ENCODE peak calls at places on chromosomes 16 and 17, in four cellular contexts. W is body of pancreas, D is A549, C is sigmoid colon. M is an unnamed sample.
A peak's percentile ranks its signal among the peaks of the same experiment; 100 is the strongest.

GRCh38 chr16:85372627-85373372 is 240.3 kb upstream of the GSE1 start:
- DNase-seq in W (no peak), D (no peak), C (peak; percentile 83), M (peak; percentile 50)

GRCh38 chr17:74592087-74592990 is at the start of gene CD300LD:
- DNase-seq in W (no peak), D (no peak), C (no peak), M (no peak)

GRCh38 chr17:8393470-8394231 is 4.0 kb downstream of the RNF222 start:
- DNase-seq in W (no peak), D (no peak), C (no peak), M (peak; percentile 47)

GRCh38 chr17:69592692-69593350 is 178.3 kb downstream of the MAP2K6 start:
- DNase-seq in W (no peak), D (no peak), C (no peak), M (no peak)

GRCh38 chr17:47289302-47289701 is 34.5 kb upstream of the EFCAB13 start:
- DNase-seq in W (no peak), D (no peak), C (no peak), M (no peak)

GRCh38 chr16:24577167-24577566 is 37.8 kb downstream of the RBBP6 start:
- DNase-seq in W (no peak), D (no peak), C (no peak), M (no peak)

GRCh38 chr17:14427914-14428639 is 127.2 kb downstream of the HS3ST3B1 start:
- DNase-seq in W (no peak), D (no peak), C (no peak), M (no peak)

GRCh38 chr16:13046422-13046821 is 145.0 kb downstream of the SHISA9 start:
- DNase-seq in W (no peak), D (no peak), C (no peak), M (no peak)

GRCh38 chr16:19068237-19068815 is 912 bp downstream of the COQ7 start:
- DNase-seq in W (no peak), D (no peak), C (no peak), M (no peak)
- H3K27ac ChIP-seq in W (peak overlapping the region; percentile 100), D (peak overlapping the region; percentile 95), C (peak overlapping the region; percentile 99), M (peak overlapping the region; percentile 99)

DNA sequence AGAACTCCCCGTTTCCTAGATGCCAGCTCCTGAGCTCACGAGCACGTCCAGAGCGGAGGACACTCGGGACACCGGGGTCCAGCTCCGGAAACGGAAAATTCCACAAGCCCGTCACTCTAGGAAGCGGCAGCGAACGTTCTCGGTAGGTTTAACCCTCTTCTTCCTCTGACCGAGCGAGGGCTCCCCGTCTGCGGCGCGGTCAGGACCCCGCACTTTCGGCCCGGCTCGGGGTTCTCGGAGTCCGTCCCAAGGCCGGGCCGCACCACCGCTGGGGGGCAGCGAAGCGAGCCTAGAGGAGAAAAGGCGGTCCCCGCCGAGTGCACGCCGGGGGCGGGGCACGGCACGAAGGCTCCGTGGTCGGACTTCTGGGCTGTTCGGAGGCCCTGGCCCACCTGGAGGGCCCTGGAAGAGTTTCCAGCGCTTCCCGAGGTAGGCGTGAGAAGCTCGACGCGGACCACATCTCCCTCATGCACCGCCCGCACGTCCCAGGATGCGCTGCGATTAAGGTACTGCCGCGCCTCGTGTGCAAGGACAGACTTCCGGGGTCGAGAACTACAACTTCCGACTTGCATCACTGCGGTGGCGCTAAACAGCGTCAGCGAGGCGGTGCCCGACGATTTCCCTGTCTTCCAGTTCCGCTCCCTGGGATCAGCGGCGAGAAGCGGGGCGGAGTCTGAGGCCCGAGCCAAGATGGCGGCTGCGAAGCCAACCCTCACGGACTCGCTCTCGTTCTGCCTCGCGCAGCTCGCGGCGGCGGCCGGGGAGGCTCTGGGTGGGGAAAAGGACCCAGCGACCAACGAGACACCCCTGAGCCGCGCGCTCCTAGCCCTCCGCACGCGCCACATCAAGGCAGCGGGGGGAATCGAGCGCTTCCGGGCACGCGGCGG is at the start of gene ARMC5:
- DNase-seq in W (peak; percentile 97), D (peak; percentile 93), C (peak; percentile 99), M (peak; percentile 97)
- TF ChIP-seq POLR2A in W (peak; percentile 75), D (peak; percentile 69), C (no peak), M (peak; percentile 83)

GRCh38 chr16:48899500-48899899 is 289.5 kb upstream of the N4BP1 start:
- DNase-seq in W (no peak), D (no peak), C (no peak), M (no peak)

GRCh38 chr16:48903054-48903453 is 293.1 kb upstream of the N4BP1 start:
- DNase-seq in W (no peak), D (no peak), C (no peak), M (no peak)

GRCh38 chr16:48904333-48904732 is 294.4 kb upstream of the N4BP1 start:
- DNase-seq in W (no peak), D (no peak), C (no peak), M (no peak)

GRCh38 chr16:48905632-48906031 is 295.7 kb upstream of the N4BP1 start:
- DNase-seq in W (no peak), D (no peak), C (no peak), M (no peak)

GRCh38 chr16:48901712-48902374 is 291.9 kb upstream of the N4BP1 start:
- DNase-seq in W (no peak), D (no peak), C (no peak), M (no peak)
- TF ChIP-seq CTCF in W (no peak), D (no peak), C (no peak), M (no peak)

GRCh38 chr17:76263896-76264295 is 1.3 kb upstream of the UBALD2 start:
- DNase-seq in W (no peak), D (no peak), C (no peak), M (no peak)
- H3K27ac ChIP-seq in W (peak overlapping the region; percentile 93), D (peak overlapping the region; percentile 67), C (peak overlapping the region; percentile 73), M (peak overlapping the region; percentile 76)

GRCh38 chr16:75653926-75654325 is 6.4 kb downstream of the TERF2IP start:
- DNase-seq in W (no peak), D (no peak), C (no peak), M (no peak)

GRCh38 chr16:75660321-75660720 is 12.7 kb downstream of the TERF2IP start:
- DNase-seq in W (no peak), D (no peak), C (no peak), M (no peak)

GRCh38 chr16:75660726-75661302 is 13.2 kb downstream of the TERF2IP start:
- DNase-seq in W (no peak), D (no peak), C (no peak), M (no peak)

GRCh38 chr16:75658175-75658574 is 10.6 kb downstream of the TERF2IP start:
- DNase-seq in W (no peak), D (no peak), C (no peak), M (no peak)
- TF ChIP-seq POLR2A in W (no peak), D (no peak), C (no peak), M (no peak)

GRCh38 chr16:88754912-88755744 is 29.9 kb downstream of the PIEZO1 start:
- DNase-seq in W (no peak), D (no peak), C (no peak), M (no peak)
- TF ChIP-seq CTCF in W (peak; percentile 15), D (no peak), C (no peak), M (no peak)

GRCh38 chr16:82425661-82426060 is 201.1 kb upstream of the CDH13 start:
- DNase-seq in W (no peak), D (no peak), C (no peak), M (no peak)
- H3K27ac ChIP-seq in W (no peak overlapping the region), D (no peak overlapping the region), C (no peak overlapping the region), M (no peak overlapping the region)

DNA sequence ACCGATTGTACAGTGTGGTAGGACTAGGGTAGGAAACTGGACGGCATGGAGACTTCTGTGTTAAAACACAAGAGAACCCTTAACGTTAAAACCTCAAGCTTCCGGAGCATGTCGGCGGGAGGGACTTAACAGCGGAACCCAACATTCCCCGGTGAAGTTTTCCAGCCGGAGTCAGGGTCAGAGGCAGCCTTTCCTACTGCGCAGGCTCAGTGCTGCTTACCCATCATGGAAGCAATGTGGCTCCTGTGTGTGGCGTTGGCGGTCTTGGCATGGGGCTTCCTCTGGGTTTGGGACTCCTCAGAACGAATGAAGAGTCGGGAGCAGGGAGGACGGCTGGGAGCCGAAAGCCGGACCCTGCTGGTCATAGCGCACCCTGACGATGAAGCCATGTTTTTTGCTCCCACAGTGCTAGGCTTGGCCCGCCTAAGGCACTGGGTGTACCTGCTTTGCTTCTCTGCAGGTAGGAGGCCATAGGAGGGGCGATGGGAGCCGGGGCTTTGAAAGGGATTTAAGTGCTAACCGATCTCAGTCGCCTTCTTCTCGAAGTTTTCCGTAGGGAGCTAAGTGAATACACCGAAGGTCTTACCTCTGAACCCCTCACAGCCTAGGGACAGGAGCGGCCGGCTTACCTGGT is at the start of gene PIGL:
- DNase-seq in W (peak; percentile 91), D (peak; percentile 89), C (peak; percentile 96), M (peak; percentile 64)
- TF ChIP-seq POLR2A in W (no peak), D (peak; percentile 96), C (no peak), M (no peak)